ENCODE peak calls at places on chromosomes 1 and 21, in four cellular contexts. One of them, this sample, is unnamed.

GRCh38 chr1:11481019-11481418 is 2.1 kb downstream of the DISP3 start:
- DNase-seq in choroid plexus epithelial cell: no peak
- DNase-seq in ELF-1: no peak
- DNase-seq in Kasumi-1: no peak
- DNase-seq in this sample: no peak

GRCh38 chr1:49728377-49728776 is 295.4 kb downstream of the AGBL4 start:
- DNase-seq in choroid plexus epithelial cell: no peak
- DNase-seq in ELF-1: no peak
- DNase-seq in Kasumi-1: no peak
- DNase-seq in this sample: no peak

GRCh38 chr21:45634511-45635183 is 8.9 kb upstream of the PCBP3 start:
- DNase-seq in choroid plexus epithelial cell: peak
- DNase-seq in ELF-1: no peak
- DNase-seq in Kasumi-1: no peak
- DNase-seq in this sample: no peak

GRCh38 chr1:50774759-50775351 is 185.2 kb downstream of the FAF1 start:
- DNase-seq in choroid plexus epithelial cell: peak
- DNase-seq in ELF-1: peak
- DNase-seq in Kasumi-1: peak
- DNase-seq in this sample: peak

GRCh38 chr1:223670458-223671159 is 5.1 kb upstream of the CAPN8 start:
- DNase-seq in choroid plexus epithelial cell: peak
- DNase-seq in ELF-1: peak
- DNase-seq in Kasumi-1: no peak
- DNase-seq in this sample: no peak

GRCh38 chr1:63954187-63954586 is 180.4 kb downstream of the ROR1 start:
- DNase-seq in choroid plexus epithelial cell: no peak
- DNase-seq in ELF-1: no peak
- DNase-seq in Kasumi-1: no peak
- DNase-seq in this sample: no peak

GRCh38 chr1:25804244-25804963 is 4.4 kb downstream of the SELENON start:
- DNase-seq in choroid plexus epithelial cell: no peak
- DNase-seq in ELF-1: no peak
- DNase-seq in Kasumi-1: no peak
- DNase-seq in this sample: no peak

GRCh38 chr1:206556047-206556747 is 48.9 kb downstream of the RASSF5 start:
- DNase-seq in choroid plexus epithelial cell: no peak
- DNase-seq in ELF-1: no peak
- DNase-seq in Kasumi-1: no peak
- DNase-seq in this sample: no peak

GRCh38 chr1:64686828-64687724 is 57.8 kb upstream of the RAVER2 start:
- DNase-seq in choroid plexus epithelial cell: peak
- DNase-seq in ELF-1: peak
- DNase-seq in Kasumi-1: peak
- DNase-seq in this sample: no peak

GRCh38 chr21:32538147-32538792 is 47.1 kb downstream of the TCP10L start:
- DNase-seq in choroid plexus epithelial cell: peak
- DNase-seq in ELF-1: no peak
- DNase-seq in Kasumi-1: peak
- DNase-seq in this sample: no peak

GRCh38 chr1:199272690-199273089 is 633.9 kb downstream of the PTPRC start:
- DNase-seq in choroid plexus epithelial cell: peak
- DNase-seq in ELF-1: peak
- DNase-seq in Kasumi-1: no peak
- DNase-seq in this sample: no peak

GRCh38 chr1:3021801-3022401 is 634 bp downstream of the ACTRT2 start:
- DNase-seq in choroid plexus epithelial cell: no peak
- DNase-seq in ELF-1: no peak
- DNase-seq in Kasumi-1: no peak
- DNase-seq in this sample: no peak

GRCh38 chr1:158943059-158943458 is 11.7 kb downstream of the PYHIN1 start:
- DNase-seq in choroid plexus epithelial cell: peak
- DNase-seq in ELF-1: no peak
- DNase-seq in Kasumi-1: no peak
- DNase-seq in this sample: no peak

GRCh38 chr1:108816049-108816882 is 40.6 kb downstream of the AKNAD1 start:
- DNase-seq in choroid plexus epithelial cell: peak
- DNase-seq in ELF-1: peak
- DNase-seq in Kasumi-1: no peak
- DNase-seq in this sample: peak

GRCh38 chr1:2629627-2630497 is 3.0 kb downstream of the MMEL1 start:
- DNase-seq in choroid plexus epithelial cell: no peak
- DNase-seq in ELF-1: no peak
- DNase-seq in Kasumi-1: no peak
- DNase-seq in this sample: no peak

GRCh38 chr1:26857473-26857872 is 5.5 kb upstream of the SFN start:
- DNase-seq in choroid plexus epithelial cell: no peak
- DNase-seq in ELF-1: no peak
- DNase-seq in Kasumi-1: no peak
- DNase-seq in this sample: no peak

GRCh38 chr21:27734146-27734545 is 767.3 kb upstream of the ADAMTS5 start:
- DNase-seq in choroid plexus epithelial cell: peak
- DNase-seq in ELF-1: no peak
- DNase-seq in Kasumi-1: no peak
- DNase-seq in this sample: no peak

GRCh38 chr1:8031176-8031785 is 5.2 kb upstream of the ERRFI1 start:
- DNase-seq in choroid plexus epithelial cell: peak
- DNase-seq in ELF-1: no peak
- DNase-seq in Kasumi-1: peak
- DNase-seq in this sample: peak

GRCh38 chr21:27802816-27803475 is 836.1 kb upstream of the ADAMTS5 start:
- DNase-seq in choroid plexus epithelial cell: peak
- DNase-seq in ELF-1: peak
- DNase-seq in Kasumi-1: peak
- DNase-seq in this sample: no peak

This sample was measured in NCI-H187 treated with DMSO at 0.1 percent for 48 hours.